ENCODE peak calls at places on chromosomes 11 and 22, in nine cellular contexts. C, G, H, V, K, U, M, Z and W are unnamed samples.

GRCh38 chr11:26333906-26334305 is 2.0 kb downstream of the ANO3 start:
- DNase-seq in C (no peak), G (no peak), H (no peak), V (no peak), K (no peak), U (no peak), M (no peak), Z (no peak), W (no peak)

GRCh38 chr11:9973921-9974320 is 310.0 kb downstream of the SWAP70 start:
- DNase-seq in C (no peak), G (no peak), H (no peak), V (no peak), K (no peak), U (no peak), M (no peak), Z (no peak), W (no peak)

GRCh38 chr11:119828819-119829218 is 99.8 kb upstream of the NECTIN1 start:
- DNase-seq in C (no peak), G (no peak), H (no peak), V (no peak), K (no peak), U (no peak), M (no peak), Z (no peak), W (no peak)

GRCh38 chr11:130613396-130613795 is 165.0 kb downstream of the ADAMTS15 start:
- DNase-seq in C (no peak), G (no peak), H (no peak), V (no peak), K (no peak), U (no peak), M (no peak), Z (no peak), W (no peak)

GRCh38 chr22:24156146-24156914 is 25.0 kb upstream of the SUSD2 start:
- DNase-seq in C (no peak), G (peak), H (peak), V (peak), K (no peak), U (peak), M (no peak), Z (no peak), W (peak)

GRCh38 chr11:2775083-2775625 is 75.4 kb upstream of the KCNQ1OT1 start:
- DNase-seq in C (no peak), G (no peak), H (no peak), V (no peak), K (peak), U (peak), M (no peak), Z (no peak), W (no peak)

GRCh38 chr11:30853470-30853869 is 267.3 kb upstream of the MPPED2 start:
- DNase-seq in C (no peak), G (no peak), H (no peak), V (no peak), K (no peak), U (no peak), M (no peak), Z (no peak), W (no peak)

GRCh38 chr11:62666259-62666926 is 1.3 kb downstream of the CSKMT start:
- DNase-seq in C (no peak), G (peak), H (no peak), V (no peak), K (no peak), U (no peak), M (no peak), Z (no peak), W (no peak)

GRCh38 chr22:32016081-32016480 is 27.0 kb upstream of the SLC5A1 start:
- DNase-seq in C (no peak), G (no peak), H (no peak), V (no peak), K (no peak), U (no peak), M (no peak), Z (no peak), W (no peak)

GRCh38 chr11:15113381-15113780 is 1.3 kb upstream of the INSC start:
- DNase-seq in C (no peak), G (peak), H (no peak), V (no peak), K (no peak), U (no peak), M (no peak), Z (no peak), W (peak)

GRCh38 chr22:39593061-39593930 is 22.7 kb downstream of the CACNA1I start:
- DNase-seq in C (no peak), G (no peak), H (no peak), V (no peak), K (no peak), U (no peak), M (peak), Z (no peak), W (no peak)